ENCODE peak calls at places on chromosomes 4 and X, in seven cellular contexts. E is suprapubic skin, M is ovary, J is psoas muscle, Z is lower lobe of right lung, U is transverse colon, A is aorta. O is an unnamed sample.
A peak's percentile ranks its signal among the peaks of the same experiment; 100 is the strongest.

GRCh38 chr4:168484626-168485025 is 4.3 kb upstream of the DDX60L start:
- DNase-seq in E (no peak), J (no peak), U (no peak), A (no peak), Z (no peak), M (no peak), O (peak; percentile 42)

GRCh38 chr4:56240554-56241190 is 146.6 kb downstream of the AASDH start:
- DNase-seq in A (no peak), U (no peak), J (no peak), M (no peak), E (no peak), Z (no peak), O (no peak)

GRCh38 chr4:153113061-153113837 is 91.0 kb upstream of the TRIM2 start:
- DNase-seq in M (no peak), E (no peak), A (no peak), Z (no peak), J (no peak), U (no peak), O (no peak)

GRCh38 chr4:1856920-1857699 is 1.2 kb upstream of the LETM1 start:
- DNase-seq in U (peak; percentile 44), J (no peak), A (peak; percentile 82), M (peak; percentile 35), Z (no peak), E (no peak), O (no peak)

GRCh38 chr4:55635282-55635681 is 816 bp downstream of the NMU start:
- DNase-seq in J (no peak), M (no peak), U (no peak), Z (no peak), E (no peak), A (no peak), O (no peak)

GRCh38 chrX:15398874-15399273 is 14.7 kb upstream of the VEGFD start:
- DNase-seq in J (no peak), Z (no peak), U (no peak), M (no peak), A (no peak), E (no peak), O (no peak)

GRCh38 chrX:32530802-32531403 is 680.4 kb downstream of the DMD start:
- DNase-seq in M (no peak), A (no peak), J (no peak), Z (no peak), U (peak; percentile 9), E (no peak), O (no peak)

GRCh38 chr4:161577604-161578301 is 586.0 kb downstream of the FSTL5 start:
- DNase-seq in M (no peak), Z (no peak), J (no peak), U (no peak), E (no peak), A (no peak), O (no peak)

GRCh38 chr4:184895012-184895795 is 69.4 kb upstream of the ACSL1 start:
- DNase-seq in A (no peak), E (no peak), M (no peak), J (no peak), U (no peak), Z (no peak), O (no peak)

GRCh38 chrX:44020693-44021092 is 47.5 kb upstream of the NDP start:
- DNase-seq in J (no peak), Z (no peak), U (no peak), A (no peak), E (no peak), M (no peak), O (no peak)

GRCh38 chrX:150515801-150516200 is 52.6 kb upstream of the MTM1 start:
- DNase-seq in E (no peak), M (no peak), U (no peak), J (no peak), A (no peak), Z (no peak), O (no peak)

GRCh38 chrX:25344191-25344936 is 328.6 kb upstream of the ARX start:
- DNase-seq in A (no peak), J (no peak), M (no peak), Z (no peak), E (no peak), U (no peak), O (no peak)

GRCh38 chr4:118284169-118284568 is 68.6 kb downstream of the PRSS12 start:
- DNase-seq in J (no peak), Z (no peak), M (no peak), U (no peak), E (no peak), A (no peak), O (no peak)

GRCh38 chrX:81316163-81316562 is 114.3 kb downstream of the SH3BGRL start:
- DNase-seq in J (no peak), M (no peak), U (no peak), Z (no peak), E (no peak), A (peak; percentile 52), O (no peak)

GRCh38 chrX:38841766-38842165 is 40.5 kb downstream of the MID1IP1 start:
- DNase-seq in E (no peak), A (no peak), U (no peak), J (no peak), Z (no peak), M (no peak), O (no peak)

GRCh38 chr4:42395595-42395994 is 1.7 kb upstream of the SHISA3 start:
- DNase-seq in U (no peak), A (no peak), M (no peak), J (no peak), E (no peak), Z (no peak), O (no peak)
- H3K27ac ChIP-seq in U (no peak overlapping the region), A (no peak overlapping the region), M (no peak overlapping the region), J (no peak overlapping the region), E (no peak overlapping the region), Z (no peak overlapping the region), O (no peak overlapping the region)

DNA sequence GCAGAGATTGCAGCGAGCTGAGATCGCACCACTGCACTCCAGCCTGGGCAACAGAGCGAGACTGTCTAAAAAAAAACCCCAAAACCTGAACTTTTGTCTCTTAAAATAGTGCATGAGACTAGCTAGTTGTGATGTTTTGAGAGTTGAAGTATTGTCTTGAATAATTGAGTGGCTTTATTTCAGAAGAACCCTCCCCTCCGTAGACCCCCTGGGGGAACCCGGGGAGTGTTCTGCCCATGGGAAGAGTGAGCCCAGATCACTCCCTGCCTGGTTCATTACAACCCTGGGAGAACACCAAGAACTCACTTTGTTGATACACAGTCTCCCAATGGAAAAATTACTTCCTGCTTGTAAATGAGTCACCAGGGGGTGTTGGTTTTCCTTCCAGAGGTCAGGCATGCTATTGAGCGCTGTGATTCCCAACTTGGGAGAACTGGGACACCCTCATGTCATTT is 65.3 kb upstream of the SHISA3 start:
- DNase-seq in A (no peak), M (no peak), U (no peak), E (no peak), Z (no peak), J (peak; percentile 72), O (no peak)
- H3K27ac ChIP-seq in A (no peak overlapping the region), M (no peak overlapping the region), U (peak overlapping the region; percentile 38), E (no peak overlapping the region), Z (no peak overlapping the region), J (no peak overlapping the region), O (no peak overlapping the region)

DNA sequence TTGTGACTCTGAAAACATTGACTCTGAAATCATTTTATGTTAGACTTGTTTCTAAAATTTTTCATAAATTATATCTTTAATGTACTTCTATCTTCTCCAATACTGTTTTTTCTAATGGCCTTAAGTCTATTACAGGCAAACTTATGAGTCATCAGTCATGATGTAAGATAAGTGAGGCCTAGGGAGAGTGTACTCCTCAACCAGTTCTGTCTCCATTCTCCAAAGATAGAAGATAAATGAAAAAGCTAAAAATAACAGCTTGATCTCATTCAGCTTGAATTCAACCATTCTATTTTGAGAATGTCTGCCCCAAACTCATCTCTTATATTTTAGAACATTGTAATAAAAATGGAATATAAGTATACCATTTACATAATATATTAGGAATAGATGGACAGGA is 34.5 kb downstream of the STBD1 start:
- DNase-seq in U (no peak), Z (no peak), M (no peak), A (no peak), J (no peak), E (no peak), O (no peak)
- H3K27ac ChIP-seq in U (no peak overlapping the region), Z (no peak overlapping the region), M (no peak overlapping the region), A (no peak overlapping the region), J (peak overlapping the region; percentile 32), E (no peak overlapping the region), O (no peak overlapping the region)

DNA sequence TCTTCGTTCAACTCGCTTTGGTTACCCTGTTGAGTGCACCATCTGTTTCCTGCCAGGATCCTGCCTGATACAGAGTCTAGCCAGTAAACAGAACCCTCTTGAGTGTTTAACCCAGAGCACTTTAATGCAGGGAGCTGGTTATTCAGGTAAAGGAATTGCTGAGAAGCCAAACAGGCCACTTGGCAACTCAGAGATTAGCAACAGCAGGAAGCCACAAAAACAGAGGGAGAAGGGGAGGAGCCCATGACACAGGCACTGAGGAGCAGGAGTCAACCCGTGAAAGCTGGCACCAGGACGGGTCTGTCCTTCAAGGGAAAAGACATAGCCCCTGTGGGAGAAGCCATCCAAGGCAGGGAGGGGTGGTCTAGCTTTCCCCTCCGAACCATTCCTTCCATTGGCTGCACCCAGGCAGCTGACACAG is 641.4 kb downstream of the ZNF674 start:
- DNase-seq in M (no peak), A (no peak), Z (no peak), U (no peak), J (no peak), E (no peak), O (no peak)
- H3K27ac ChIP-seq in M (no peak overlapping the region), A (no peak overlapping the region), Z (no peak overlapping the region), U (no peak overlapping the region), J (no peak overlapping the region), E (no peak overlapping the region), O (no peak overlapping the region)

GRCh38 chr4:80058740-80059139 is 14.3 kb downstream of the ANTXR2 start:
- DNase-seq in A (no peak), U (no peak), Z (no peak), E (no peak), J (no peak), M (no peak), O (no peak)

GRCh38 chr4:80053140-80053910 is 19.7 kb downstream of the ANTXR2 start:
- DNase-seq in A (no peak), J (no peak), E (no peak), Z (no peak), U (no peak), M (no peak), O (no peak)

GRCh38 chr4:80049402-80049801 is 23.6 kb downstream of the ANTXR2 start:
- DNase-seq in M (no peak), A (no peak), U (no peak), E (no peak), Z (no peak), J (no peak), O (no peak)

GRCh38 chr4:80049813-80050534 is 23.1 kb downstream of the ANTXR2 start:
- DNase-seq in J (no peak), U (no peak), M (no peak), E (no peak), Z (no peak), A (no peak), O (no peak)

GRCh38 chr4:80054375-80054774 is 18.7 kb downstream of the ANTXR2 start:
- DNase-seq in E (no peak), J (no peak), Z (no peak), U (no peak), A (no peak), M (no peak), O (no peak)
- H3K27ac ChIP-seq in E (no peak overlapping the region), J (no peak overlapping the region), Z (no peak overlapping the region), U (peak overlapping the region; percentile 23), A (no peak overlapping the region), M (no peak overlapping the region), O (no peak overlapping the region)

GRCh38 chrX:65034292-65034640 is 58.0 kb upstream of the ZC4H2 start:
- DNase-seq in M (no peak), E (no peak), Z (no peak), A (no peak), U (no peak), J (no peak), O (no peak)
- H3K27ac ChIP-seq in M (no peak overlapping the region), E (peak overlapping the region; percentile 82), Z (peak overlapping the region; percentile 72), A (peak overlapping the region; percentile 73), U (peak overlapping the region; percentile 91), J (no peak overlapping the region), O (no peak overlapping the region)

O was measured in SJSA1.